ENCODE peak calls at places on chromosome 6, in nine cellular contexts. E is activated CD4-positive, alpha-beta T cell treated with anti-CD3 and anti-CD28 coated beads for 4 hours; R is mesendoderm; C is GM13977; Z is brain microvascular endothelial cell; J is activated T-helper 2 cell treated with anti-CD3 and anti-CD28 coated beads, Interferon-gamma antibody, Interleukin-2, Interleukin-4, amounts not matched to agents 10 μg/mL and 5 μg/mL and 100 μg/mL, durations not matched to agents 14 hours and 24 hours and 36 hours; X is kidney tubule cell; W is renal cortical epithelial cell; K is foreskin fibroblast. H is an unnamed sample.

GRCh38 chr6:10146723-10147451 is 268.0 kb downstream of the TFAP2A start:
- DNase-seq in E (no peak), R (peak), C (peak), Z (peak), J (no peak), X (peak), W (peak), K (peak), H (peak)

GRCh38 chr6:159464827-159465226 is 228.2 kb downstream of the SOD2 start:
- DNase-seq in E (no peak), R (no peak), C (no peak), Z (no peak), J (no peak), X (no peak), W (no peak), K (peak), H (no peak)

GRCh38 chr6:82178084-82178758 is 69.3 kb downstream of the IBTK start:
- DNase-seq in E (no peak), R (no peak), C (no peak), Z (no peak), J (no peak), X (peak), W (peak), K (peak), H (peak)

GRCh38 chr6:91523511-91523910 is 936.6 kb upstream of the MAP3K7 start:
- DNase-seq in E (no peak), R (no peak), C (no peak), Z (no peak), J (no peak), X (no peak), W (no peak), K (no peak), H (no peak)

GRCh38 chr6:118709859-118710350 is 58.5 kb upstream of the CEP85L start:
- DNase-seq in E (peak), R (peak), C (peak), Z (peak), J (peak), X (peak), W (peak), K (peak), H (peak)

GRCh38 chr6:149086363-149086762 is 231.1 kb upstream of the TAB2 start:
- DNase-seq in E (no peak), R (no peak), C (no peak), Z (no peak), J (no peak), X (no peak), W (no peak), K (no peak), H (no peak)

GRCh38 chr6:155955038-155955437 is 499.4 kb upstream of the NOX3 start:
- DNase-seq in E (no peak), R (peak), C (no peak), Z (no peak), J (no peak), X (no peak), W (no peak), K (no peak), H (no peak)

GRCh38 chr6:47437592-47437991 is 40.0 kb upstream of the CD2AP start:
- DNase-seq in E (no peak), R (no peak), C (no peak), Z (no peak), J (no peak), X (no peak), W (no peak), K (no peak), H (no peak)

GRCh38 chr6:93468291-93468690 is 48.9 kb upstream of the EPHA7 start:
- DNase-seq in E (no peak), R (peak), C (no peak), Z (peak), J (no peak), X (no peak), W (peak), K (peak), H (no peak)

GRCh38 chr6:3759656-3760245 is 8.2 kb upstream of the PXDC1 start:
- DNase-seq in E (no peak), R (no peak), C (no peak), Z (peak), J (no peak), X (no peak), W (no peak), K (peak), H (no peak)

GRCh38 chr6:102485480-102485879 is 1092.0 kb downstream of the GRIK2 start:
- DNase-seq in E (no peak), R (no peak), C (no peak), Z (no peak), J (no peak), X (no peak), W (no peak), K (no peak), H (no peak)

GRCh38 chr6:55379486-55379885 is 52.2 kb downstream of the GFRAL start:
- DNase-seq in E (no peak), R (no peak), C (no peak), Z (no peak), J (no peak), X (no peak), W (peak), K (no peak), H (no peak)

GRCh38 chr6:145423936-145424335 is 311.4 kb downstream of the EPM2A start:
- DNase-seq in E (no peak), R (no peak), C (no peak), Z (no peak), J (no peak), X (no peak), W (no peak), K (no peak), H (no peak)

GRCh38 chr6:106446287-106446885 is 85.9 kb downstream of the CRYBG1 start:
- DNase-seq in E (no peak), R (no peak), C (peak), Z (no peak), J (no peak), X (peak), W (peak), K (peak), H (no peak)

GRCh38 chr6:136079701-136080565 is 170.2 kb downstream of the MTFR2 start:
- DNase-seq in E (no peak), R (no peak), C (no peak), Z (no peak), J (no peak), X (no peak), W (peak), K (no peak), H (no peak)

GRCh38 chr6:124999105-124999764 is 37.0 kb downstream of the RNF217 start:
- DNase-seq in E (no peak), R (no peak), C (no peak), Z (no peak), J (no peak), X (peak), W (peak), K (no peak), H (no peak)

GRCh38 chr6:36634317-36634716 is 40.2 kb downstream of the SRSF3 start:
- DNase-seq in E (no peak), R (no peak), C (no peak), Z (no peak), J (no peak), X (no peak), W (no peak), K (no peak), H (no peak)

GRCh38 chr6:20924911-20925543 is 390.8 kb downstream of the CDKAL1 start:
- DNase-seq in E (no peak), R (no peak), C (no peak), Z (no peak), J (no peak), X (no peak), W (peak), K (no peak), H (peak)

GRCh38 chr6:53309059-53309896 is 39.5 kb downstream of the ELOVL5 start:
- DNase-seq in E (no peak), R (no peak), C (peak), Z (no peak), J (no peak), X (no peak), W (peak), K (peak), H (no peak)

GRCh38 chr6:15342114-15342513 is 96.2 kb downstream of the JARID2 start:
- DNase-seq in E (no peak), R (peak), C (no peak), Z (no peak), J (no peak), X (no peak), W (no peak), K (no peak), H (no peak)

GRCh38 chr6:157464653-157465535 is 83.9 kb downstream of the ZDHHC14 start:
- DNase-seq in E (no peak), R (no peak), C (peak), Z (no peak), J (no peak), X (no peak), W (peak), K (no peak), H (peak)

GRCh38 chr6:40810176-40810575 is 223.0 kb upstream of the LRFN2 start:
- DNase-seq in E (no peak), R (no peak), C (no peak), Z (no peak), J (no peak), X (peak), W (no peak), K (no peak), H (peak)

GRCh38 chr6:105601541-105602174 is 198.8 kb upstream of the PREP start:
- DNase-seq in E (peak), R (peak), C (peak), Z (peak), J (peak), X (peak), W (peak), K (peak), H (peak)

GRCh38 chr6:110944681-110945151 is 13.8 kb upstream of the GTF3C6 start:
- DNase-seq in E (peak), R (no peak), C (peak), Z (peak), J (peak), X (peak), W (peak), K (peak), H (peak)

GRCh38 chr6:90445533-90446108 is 141.3 kb downstream of the MAP3K7 start:
- DNase-seq in E (no peak), R (no peak), C (no peak), Z (no peak), J (no peak), X (no peak), W (no peak), K (no peak), H (no peak)

GRCh38 chr6:138529510-138529909 is 30.2 kb upstream of the NHSL1 start:
- DNase-seq in E (no peak), R (peak), C (no peak), Z (no peak), J (no peak), X (no peak), W (no peak), K (no peak), H (no peak)

GRCh38 chr6:134165827-134166226 is 113.4 kb upstream of the SLC2A12 start:
- DNase-seq in E (no peak), R (no peak), C (no peak), Z (peak), J (no peak), X (no peak), W (peak), K (peak), H (no peak)

GRCh38 chr6:133542056-133542821 is 301.1 kb downstream of the EYA4 start:
- DNase-seq in E (no peak), R (no peak), C (no peak), Z (no peak), J (no peak), X (peak), W (peak), K (peak), H (peak)

GRCh38 chr6:156379946-156380707 is 397.1 kb upstream of the ARID1B start:
- DNase-seq in E (no peak), R (peak), C (no peak), Z (peak), J (no peak), X (peak), W (peak), K (peak), H (peak)

GRCh38 chr6:113907107-113907506 is 50.0 kb downstream of the MARCKS start:
- DNase-seq in E (no peak), R (no peak), C (no peak), Z (peak), J (no peak), X (no peak), W (no peak), K (no peak), H (no peak)

GRCh38 chr6:5478380-5478779 is 217.1 kb downstream of the FARS2 start:
- DNase-seq in E (no peak), R (no peak), C (no peak), Z (no peak), J (no peak), X (no peak), W (no peak), K (no peak), H (no peak)